ENCODE peak calls at places on chromosomes 16 and 17, in eight cellular contexts. R is cardiac muscle cell; F is CD4-positive, alpha-beta memory T cell; I is astrocyte of the cerebellum; Z is CD8-positive, alpha-beta memory T cell; P is stomach; H is heart right ventricle; J is PC-3. S is an unnamed sample.

GRCh38 chr17:17303010-17303846 is at the start of gene NT5M:
- DNase-seq in R (peak; percentile 89), F (peak; percentile 61), I (no peak), Z (peak; percentile 56), P (peak; percentile 79), H (peak; percentile 57), J (peak; percentile 93), S (peak; percentile 52)

GRCh38 chr16:57479422-57480126 is 6.7 kb downstream of the DOK4 start:
- DNase-seq in R (peak; percentile 69), F (no peak), I (no peak), Z (no peak), P (peak; percentile 66), H (peak; percentile 73), J (no peak), S (peak; percentile 74)

GRCh38 chr16:63596716-63597115 is 1525.1 kb downstream of the CDH11 start:
- DNase-seq in R (no peak), F (no peak), I (no peak), Z (no peak), P (no peak), H (no peak), J (no peak), S (no peak)

GRCh38 chr16:88856828-88857727 is at the start of the genes GALNS and TRAPPC2L:
- DNase-seq in R (peak; percentile 99), F (peak; percentile 98), I (peak; percentile 84), Z (peak; percentile 98), P (peak; percentile 100), H (peak; percentile 99), J (peak; percentile 90), S (peak; percentile 93)

GRCh38 chr16:87622756-87623319 is 20.5 kb downstream of the JPH3 start:
- DNase-seq in R (no peak), F (no peak), I (no peak), Z (no peak), P (no peak), H (no peak), J (no peak), S (no peak)

GRCh38 chr17:60422162-60422665 is at the start of gene CHCT1:
- DNase-seq in R (no peak), F (no peak), I (no peak), Z (no peak), P (no peak), H (no peak), J (no peak), S (no peak)

GRCh38 chr16:68644715-68645493 is at the start of gene CDH3:
- DNase-seq in R (peak; percentile 58), F (peak; percentile 15), I (no peak), Z (no peak), P (peak; percentile 63), H (no peak), J (peak; percentile 71), S (no peak)

GRCh38 chr17:60435244-60436170 is 13.2 kb downstream of the CHCT1 start:
- DNase-seq in R (peak; percentile 79), F (peak; percentile 66), I (peak; percentile 87), Z (peak; percentile 35), P (peak; percentile 69), H (peak; percentile 85), J (peak; percentile 98), S (peak; percentile 98)

GRCh38 chr17:79476074-79476473 is 134.8 kb downstream of the RBFOX3 start:
- DNase-seq in R (no peak), F (no peak), I (no peak), Z (no peak), P (no peak), H (no peak), J (no peak), S (no peak)

GRCh38 chr16:7227193-7227825 is 105.3 kb upstream of the RBFOX1 start:
- DNase-seq in R (peak; percentile 66), F (no peak), I (no peak), Z (no peak), P (no peak), H (no peak), J (no peak), S (no peak)

GRCh38 chr17:17682737-17683675 is 1.7 kb downstream of the RAI1 start:
- DNase-seq in R (peak; percentile 82), F (peak; percentile 57), I (peak; percentile 56), Z (peak; percentile 49), P (peak; percentile 75), H (peak; percentile 76), J (peak; percentile 69), S (peak; percentile 89)

GRCh38 chr16:89919535-89920406 is 1.1 kb downstream of the MC1R start:
- DNase-seq in R (no peak), F (no peak), I (no peak), Z (no peak), P (no peak), H (no peak), J (no peak), S (no peak)

GRCh38 chr17:15470536-15470935 is 3.1 kb upstream of the CDRT4 start:
- DNase-seq in R (no peak), F (no peak), I (no peak), Z (no peak), P (no peak), H (no peak), J (no peak), S (no peak)

GRCh38 chr16:58306327-58306726 is 11.5 kb upstream of the PRSS54 start:
- DNase-seq in R (no peak), F (peak; percentile 33), I (peak; percentile 29), Z (peak; percentile 18), P (peak; percentile 56), H (no peak), J (peak; percentile 11), S (peak; percentile 31)

GRCh38 chr16:14325502-14325901 is 254.4 kb downstream of the MRTFB start:
- DNase-seq in R (no peak), F (no peak), I (no peak), Z (no peak), P (no peak), H (no peak), J (no peak), S (no peak)

GRCh38 chr16:48441863-48442279 is 56.7 kb upstream of the SIAH1 start:
- DNase-seq in R (no peak), F (no peak), I (no peak), Z (no peak), P (no peak), H (no peak), J (peak; percentile 67), S (no peak)

GRCh38 chr17:73478768-73479424 is 165.3 kb downstream of the SDK2 start:
- DNase-seq in R (no peak), F (no peak), I (no peak), Z (no peak), P (no peak), H (no peak), J (peak; percentile 9), S (no peak)

GRCh38 chr16:23848958-23849357 is 13.2 kb downstream of the PRKCB start:
- DNase-seq in R (no peak), F (no peak), I (no peak), Z (no peak), P (no peak), H (no peak), J (no peak), S (no peak)

GRCh38 chr17:29571486-29571882 is 3.0 kb downstream of the TP53I13 start:
- DNase-seq in R (no peak), F (no peak), I (no peak), Z (no peak), P (peak; percentile 21), H (no peak), J (no peak), S (no peak)

DNA sequence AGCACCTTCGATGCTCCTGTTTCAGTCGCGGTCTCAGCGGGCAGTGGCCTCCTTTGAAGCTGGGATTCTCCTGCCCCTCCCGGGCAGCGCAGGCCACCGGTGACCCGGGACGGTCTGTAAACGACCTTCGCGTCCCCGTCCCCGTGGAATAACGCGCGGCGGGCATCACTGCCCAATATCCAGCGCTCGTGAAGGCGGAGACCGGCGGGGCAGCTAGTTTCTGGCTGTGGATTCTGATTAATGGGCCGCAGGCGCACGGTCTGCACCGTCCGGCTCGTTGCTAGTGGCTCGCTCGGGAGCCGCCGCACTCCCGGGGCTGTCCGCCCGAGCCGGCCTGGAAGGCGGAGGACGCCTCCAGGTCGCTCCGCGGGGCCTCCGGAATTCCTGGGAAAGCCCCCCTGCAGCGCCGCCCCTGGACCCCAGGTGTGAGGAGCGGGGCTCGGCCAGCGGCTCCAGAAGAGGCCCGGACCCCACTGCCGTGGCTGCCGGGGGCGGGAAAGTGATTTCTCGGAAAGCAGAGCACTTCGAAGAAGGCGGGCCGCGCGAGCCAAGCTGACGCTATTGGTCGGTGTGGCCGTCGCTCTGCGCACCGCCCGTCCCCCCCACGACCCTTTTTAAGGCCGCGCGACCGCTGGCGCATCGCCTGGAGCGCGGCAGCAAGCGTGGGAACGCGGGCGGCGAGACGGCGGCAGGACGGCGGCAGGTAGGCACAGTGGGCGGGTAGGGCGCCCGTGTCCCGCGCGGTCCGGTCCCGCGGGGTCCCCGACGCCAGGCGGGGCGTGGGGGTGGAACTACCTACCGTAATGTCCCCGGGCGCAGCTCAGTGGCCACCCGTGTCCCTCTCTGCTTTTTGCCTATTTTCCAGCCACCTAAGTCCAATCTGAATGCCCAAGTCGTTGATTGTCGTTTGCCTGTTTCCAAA is at the start of gene IRF8:
- DNase-seq in R (peak; percentile 85), F (peak; percentile 48), I (no peak), Z (peak; percentile 58), P (peak; percentile 76), H (peak; percentile 73), J (no peak), S (no peak)
- H3K4me3 ChIP-seq in R (peak within 1 kb of the TSS; percentile 53), F (peak within 1 kb of the TSS; percentile 42), I (peak within 1 kb of the TSS; percentile 40), Z (peak within 1 kb of the TSS; percentile 63), P (peak within 1 kb of the TSS; percentile 64), H (peak within 1 kb of the TSS; percentile 80), J (no peak within 1 kb of the TSS), S (no peak within 1 kb of the TSS)

GRCh38 chr17:49964539-49965521 is 4.2 kb upstream of the DLX4 start:
- DNase-seq in R (no peak), F (no peak), I (no peak), Z (no peak), P (no peak), H (no peak), J (no peak), S (no peak)
- H3K4me3 ChIP-seq in R (no peak overlapping the region), F (no peak overlapping the region), I (no peak overlapping the region), Z (no peak overlapping the region), P (no peak overlapping the region), H (no peak overlapping the region), J (no peak overlapping the region), S (no peak overlapping the region)

GRCh38 chr17:55785181-55785580 is 34.3 kb downstream of the PCTP start:
- DNase-seq in R (peak; percentile 34), F (no peak), I (no peak), Z (no peak), P (no peak), H (no peak), J (no peak), S (no peak)
- H3K4me3 ChIP-seq in R (no peak overlapping the region), F (no peak overlapping the region), I (no peak overlapping the region), Z (no peak overlapping the region), P (no peak overlapping the region), H (no peak overlapping the region), J (no peak overlapping the region), S (no peak overlapping the region)

GRCh38 chr17:64773836-64774761 is 112.0 kb upstream of the SMURF2 start:
- DNase-seq in R (peak; percentile 47), F (no peak), I (peak; percentile 12), Z (no peak), P (peak; percentile 85), H (no peak), J (peak; percentile 96), S (peak; percentile 51)
- H3K4me3 ChIP-seq in R (peak overlapping the region; percentile 15), F (no peak overlapping the region), I (no peak overlapping the region), Z (no peak overlapping the region), P (peak overlapping the region; percentile 36), H (no peak overlapping the region), J (peak overlapping the region; percentile 74), S (no peak overlapping the region)

DNA sequence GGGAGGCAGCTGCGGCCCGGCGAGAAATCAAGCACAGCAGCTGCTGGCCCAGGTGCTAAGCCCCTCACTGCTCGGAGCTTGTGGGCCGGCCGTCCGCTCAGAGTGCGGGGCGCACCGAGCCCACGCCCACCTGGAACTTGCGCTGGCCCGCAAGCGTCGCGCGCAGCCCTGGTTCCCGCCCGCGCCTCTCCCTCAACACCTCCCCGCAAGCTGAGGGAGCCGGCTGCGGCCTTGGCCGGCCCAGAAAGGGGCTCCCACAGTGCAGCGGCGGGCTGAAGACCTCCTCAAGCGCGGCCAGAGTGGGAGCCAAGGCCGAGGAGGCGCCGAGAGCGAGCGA is 92.9 kb downstream of the HAPSTR1 start:
- DNase-seq in R (no peak), F (no peak), I (no peak), Z (no peak), P (no peak), H (no peak), J (no peak), S (no peak)
- H3K4me3 ChIP-seq in R (no peak overlapping the region), F (no peak overlapping the region), I (no peak overlapping the region), Z (no peak overlapping the region), P (no peak overlapping the region), H (no peak overlapping the region), J (no peak overlapping the region), S (no peak overlapping the region)